ENCODE peak calls at places on chromosomes 13 and 19, in nine cellular contexts. S is GM23248; J is progenitor cell of endocrine pancreas; B is T follicular helper cell; Y is amygdala; O is GM12865; H is anterior cingulate cortex; C is stimulated activated naive CD8-positive, alpha-beta T cell treated with anti-CD3 and anti-CD28 coated beads, Interleukin-15, Interleukin-2, amounts not matched to agents 100 U/mL and 50 U/mL, for 24 hours; F is WERI-Rb-1. X is an unnamed sample.

GRCh38 chr19:4337906-4338440 is 654 bp downstream of the STAP2 start:
- DNase-seq in S (peak; percentile 32), J (no peak), B (no peak), Y (no peak), O (no peak), H (no peak), C (peak; percentile 30), F (no peak), X (no peak)

GRCh38 chr13:48153186-48153585 is 58.3 kb upstream of the MED4 start:
- DNase-seq in S (no peak), J (no peak), B (no peak), Y (no peak), O (no peak), H (no peak), C (no peak), F (no peak), X (no peak)

GRCh38 chr13:71290963-71291937 is 575.8 kb downstream of the DACH1 start:
- DNase-seq in S (peak; percentile 33), J (no peak), B (peak; percentile 16), Y (no peak), O (peak; percentile 88), H (no peak), C (peak; percentile 22), F (no peak), X (peak; percentile 20)

GRCh38 chr19:41698746-41699230 is 9.6 kb upstream of the CEACAM5 start:
- DNase-seq in S (no peak), J (no peak), B (no peak), Y (no peak), O (no peak), H (no peak), C (no peak), F (no peak), X (no peak)

GRCh38 chr19:58361900-58362271 is 665 bp downstream of the ZNF497 start:
- DNase-seq in S (no peak), J (peak; percentile 53), B (no peak), Y (no peak), O (peak; percentile 87), H (no peak), C (peak; percentile 72), F (peak; percentile 79), X (peak; percentile 60)

GRCh38 chr19:58045411-58046050 is 11.7 kb downstream of the ZSCAN1 start:
- DNase-seq in S (no peak), J (no peak), B (no peak), Y (no peak), O (no peak), H (no peak), C (no peak), F (no peak), X (no peak)

GRCh38 chr13:97298816-97299215 is 76.7 kb downstream of the MBNL2 start:
- DNase-seq in S (peak; percentile 63), J (no peak), B (no peak), Y (no peak), O (no peak), H (no peak), C (no peak), F (peak; percentile 78), X (no peak)

GRCh38 chr19:3338541-3339181 is 27.7 kb upstream of the NFIC start:
- DNase-seq in S (no peak), J (no peak), B (peak; percentile 52), Y (no peak), O (no peak), H (no peak), C (peak; percentile 51), F (no peak), X (no peak)

GRCh38 chr19:10259162-10259905 is 7.3 kb downstream of the MRPL4 start:
- DNase-seq in S (peak; percentile 84), J (peak; percentile 84), B (peak; percentile 84), Y (no peak), O (peak; percentile 95), H (peak; percentile 49), C (peak; percentile 95), F (peak; percentile 93), X (peak; percentile 39)

GRCh38 chr19:21314676-21315075 is 14.5 kb downstream of the ZNF708 start:
- DNase-seq in S (peak; percentile 39), J (no peak), B (no peak), Y (no peak), O (no peak), H (no peak), C (no peak), F (no peak), X (no peak)

GRCh38 chr19:30671622-30672051 is 299.5 kb downstream of the ZNF536 start:
- DNase-seq in S (no peak), J (no peak), B (no peak), Y (no peak), O (no peak), H (no peak), C (no peak), F (no peak), X (no peak)

GRCh38 chr13:102049853-102050252 is 352.0 kb downstream of the FGF14 start:
- DNase-seq in S (no peak), J (no peak), B (no peak), Y (no peak), O (no peak), H (no peak), C (no peak), F (no peak), X (no peak)

GRCh38 chr13:90553167-90553566 is 794.3 kb upstream of the MIR17HG start:
- DNase-seq in S (no peak), J (no peak), B (no peak), Y (no peak), O (no peak), H (no peak), C (no peak), F (no peak), X (no peak)

GRCh38 chr19:46736544-46737274 is 9.1 kb upstream of the FKRP start:
- DNase-seq in S (no peak), J (no peak), B (no peak), Y (no peak), O (no peak), H (no peak), C (no peak), F (no peak), X (no peak)

GRCh38 chr19:29519931-29520330 is 5.9 kb upstream of the VSTM2B start:
- DNase-seq in S (no peak), J (no peak), B (no peak), Y (no peak), O (no peak), H (no peak), C (no peak), F (no peak), X (no peak)

GRCh38 chr13:40189885-40190655 is 476.4 kb downstream of the FOXO1 start:
- DNase-seq in S (peak; percentile 52), J (no peak), B (no peak), Y (peak; percentile 28), O (no peak), H (peak; percentile 28), C (no peak), F (no peak), X (no peak)

GRCh38 chr13:50129923-50130685 is 114.9 kb downstream of the KCNRG start:
- DNase-seq in S (peak; percentile 78), J (no peak), B (no peak), Y (no peak), O (peak; percentile 13), H (no peak), C (peak; percentile 39), F (no peak), X (no peak)

X was measured in KG1.